ENCODE peak calls at places on chromosomes 5 and 9, in six cellular contexts. C is GM23338, Y is H1, W is HCT116, N is endothelial cell of umbilical vein, A is K562. B is an unnamed sample.

GRCh38 chr9:123316053-123316718 is 39.8 kb upstream of the CRB2 start:
- DNase-seq in A (no peak), N (no peak), Y (no peak), W (no peak), C (no peak), B (no peak)

GRCh38 chr5:101878190-101878589 is 417.9 kb downstream of the SLCO4C1 start:
- DNase-seq in Y (no peak), A (no peak), N (no peak), C (no peak), W (no peak), B (no peak)

GRCh38 chr5:130471-131175 is 38.7 kb downstream of the PLEKHG4B start:
- DNase-seq in A (no peak), W (no peak), C (peak), Y (no peak), N (no peak), B (no peak)

GRCh38 chr9:128819716-128820664 is 1.7 kb downstream of the ENDOG start:
- DNase-seq in C (no peak), N (no peak), W (no peak), A (peak), Y (no peak), B (peak)

GRCh38 chr9:126509718-126510117 is 104.0 kb upstream of the LMX1B start:
- DNase-seq in N (no peak), W (no peak), C (no peak), A (no peak), Y (no peak), B (no peak)

GRCh38 chr9:24464321-24464951 is 81.3 kb downstream of the IZUMO3 start:
- DNase-seq in W (no peak), C (peak), N (peak), Y (peak), A (no peak), B (no peak)

GRCh38 chr5:151319334-151319733 is 15.8 kb upstream of the SLC36A3 start:
- DNase-seq in A (no peak), C (peak), N (no peak), W (peak), Y (no peak), B (no peak)

GRCh38 chr9:11319477-11320060 is 706.8 kb upstream of the PTPRD start:
- DNase-seq in A (no peak), Y (no peak), C (peak), W (no peak), N (peak), B (no peak)

GRCh38 chr9:68802525-68803015 is 97.5 kb downstream of the PIP5K1B start:
- DNase-seq in C (no peak), A (no peak), Y (no peak), W (no peak), N (no peak), B (no peak)

GRCh38 chr5:174337276-174338203 is 292.0 kb downstream of the NSG2 start:
- DNase-seq in W (no peak), N (no peak), C (no peak), Y (no peak), A (no peak), B (no peak)

GRCh38 chr5:175728316-175728715 is 70.4 kb downstream of the HRH2 start:
- DNase-seq in C (no peak), A (no peak), W (no peak), N (no peak), Y (no peak), B (no peak)

GRCh38 chr5:64331597-64332277 is 166.1 kb downstream of the RNF180 start:
- DNase-seq in A (no peak), W (no peak), Y (no peak), C (no peak), N (no peak), B (no peak)

GRCh38 chr5:84290161-84290560 is 94.5 kb downstream of the EDIL3 start:
- DNase-seq in W (no peak), A (no peak), N (no peak), C (no peak), Y (no peak), B (no peak)

GRCh38 chr5:84242286-84242685 is 142.4 kb downstream of the EDIL3 start:
- DNase-seq in A (no peak), C (no peak), W (no peak), N (no peak), Y (no peak), B (no peak)

GRCh38 chr5:159220206-159220605 is 10.9 kb upstream of the RNF145 start:
- DNase-seq in Y (no peak), W (no peak), C (no peak), A (no peak), N (no peak), B (no peak)

GRCh38 chr9:89606567-89607311 is 1.9 kb downstream of the GADD45G start:
- DNase-seq in N (peak), Y (no peak), A (peak), W (no peak), C (peak), B (no peak)

DNA sequence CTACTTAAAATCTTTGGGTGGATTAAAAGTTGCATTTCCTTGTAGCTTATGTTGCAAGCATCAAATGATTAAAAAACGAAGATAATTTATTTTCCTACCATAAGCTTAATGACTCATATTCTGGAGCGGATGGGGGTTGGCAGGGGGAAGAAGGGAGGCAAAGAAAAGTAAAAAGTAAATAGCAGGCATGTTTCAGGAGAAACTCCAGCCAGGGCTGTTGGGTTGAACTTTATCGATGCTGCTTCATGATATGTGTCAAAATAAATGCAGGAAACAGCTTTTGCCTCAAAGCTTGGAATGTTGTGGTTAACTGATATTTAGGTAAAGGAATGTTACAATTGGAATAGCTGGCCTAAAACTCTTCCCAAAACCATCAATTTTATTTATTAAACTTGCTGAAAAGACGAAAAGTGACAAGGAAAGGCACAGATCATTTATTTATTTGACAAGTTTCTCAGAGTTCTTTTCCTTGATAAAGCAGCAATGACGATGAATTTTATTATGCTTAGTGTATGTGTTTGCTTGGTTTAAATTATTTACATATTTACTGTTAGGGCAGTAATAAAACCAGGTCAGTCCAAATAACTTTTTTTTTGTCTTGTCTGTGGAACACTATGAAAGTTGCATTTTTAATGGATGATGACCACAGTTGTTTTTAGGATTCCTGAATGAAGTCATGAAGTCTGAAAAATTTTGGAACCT is 177.9 kb downstream of the PCSK1 start:
- DNase-seq in Y (no peak), A (no peak), C (no peak), N (peak), W (no peak), B (no peak)
- TF ChIP-seq POLR2AphosphoS5 in Y (no peak), A (no peak), C (no peak), N (peak), W (no peak), B (no peak)

DNA sequence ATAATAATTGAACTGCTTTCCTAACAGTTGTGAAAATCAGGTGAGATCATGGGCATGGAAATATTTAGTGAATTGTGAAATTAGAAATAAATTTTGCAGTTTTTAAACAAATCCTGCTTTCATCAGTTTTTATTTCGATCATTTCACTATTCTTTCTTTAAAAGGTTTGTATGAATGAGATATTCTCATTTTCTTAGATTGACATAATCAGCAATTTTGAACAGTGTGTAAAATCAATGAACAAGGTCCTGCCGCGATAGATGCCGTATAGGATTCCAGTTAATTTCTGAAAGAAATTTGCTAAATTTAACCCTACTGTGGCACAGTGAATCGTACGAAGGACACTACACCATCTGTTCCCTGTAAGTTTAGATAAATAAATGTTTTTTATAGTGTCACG is 7.5 kb downstream of the RAD23B start:
- DNase-seq in A (no peak), W (no peak), Y (no peak), N (no peak), C (no peak), B (no peak)
- TF ChIP-seq EZH2 in A (no peak), W (no peak), Y (no peak), N (no peak), C (no peak), B (no peak)

GRCh38 chr5:103561670-103562069 is 919 bp downstream of the NUDT12 start:
- DNase-seq in Y (no peak), C (no peak), N (no peak), W (no peak), A (peak), B (no peak)

GRCh38 chr5:103565711-103566110 is 3.1 kb upstream of the NUDT12 start:
- DNase-seq in N (no peak), W (no peak), C (no peak), Y (no peak), A (no peak), B (no peak)

GRCh38 chr5:103562084-103562452 is 521 bp downstream of the NUDT12 start:
- DNase-seq in W (no peak), A (no peak), Y (no peak), N (no peak), C (peak), B (no peak)

GRCh38 chr5:103560826-103561225 is 1.8 kb downstream of the NUDT12 start:
- DNase-seq in Y (no peak), A (no peak), W (no peak), N (no peak), C (no peak), B (no peak)

DNA sequence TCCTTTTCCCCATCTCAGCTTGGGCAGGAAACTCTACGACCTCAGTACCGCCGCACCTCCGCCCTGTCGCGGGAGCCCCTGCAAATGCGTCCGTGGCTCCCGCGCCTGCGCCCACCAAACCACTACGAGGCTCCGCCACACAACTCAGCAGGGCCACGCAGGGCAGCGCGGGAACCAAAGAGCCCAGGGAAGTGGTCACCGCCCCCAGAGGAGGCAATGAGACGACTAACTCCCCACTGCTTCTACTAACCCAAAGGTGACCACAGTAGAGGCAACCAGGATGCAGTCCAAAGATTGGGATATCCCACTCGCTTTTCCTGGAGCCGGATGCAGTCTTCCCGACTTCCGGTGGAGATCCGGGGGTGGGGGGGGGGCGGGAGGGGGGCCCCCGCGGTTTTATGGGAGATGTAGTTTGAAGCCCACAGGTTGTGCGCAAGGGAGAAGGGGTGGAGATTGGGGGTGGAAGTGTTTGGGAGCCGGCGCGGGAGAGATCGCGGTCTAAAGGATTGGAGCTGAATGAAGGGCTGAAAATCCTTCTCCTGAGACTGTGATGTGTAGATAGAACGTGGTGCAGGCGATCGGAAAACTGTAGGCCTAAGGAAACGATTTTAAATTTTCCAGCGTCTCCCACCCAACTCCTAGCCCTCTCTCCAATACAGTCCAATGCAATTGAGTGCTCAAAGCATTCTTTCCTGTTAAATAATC is at the start of gene NUDT12:
- DNase-seq in N (peak), Y (peak), C (peak), A (peak), W (peak), B (peak)
- TF ChIP-seq POLR2AphosphoS5 in N (peak), Y (peak), C (peak), A (peak), W (peak), B (peak)

GRCh38 chr5:147234825-147235635 is at the start of gene STK32A:
- DNase-seq in Y (peak), C (peak), W (no peak), N (peak), A (no peak), B (no peak)
- TF ChIP-seq EZH2 in Y (no peak), C (no peak), W (no peak), N (no peak), A (no peak), B (no peak)

GRCh38 chr5:132479812-132480441 is 10.6 kb downstream of the IRF1 start:
- DNase-seq in A (no peak), N (no peak), Y (no peak), W (no peak), C (no peak), B (no peak)
- TF ChIP-seq POLR2AphosphoS5 in A (no peak), N (no peak), Y (no peak), W (no peak), C (no peak), B (no peak)

DNA sequence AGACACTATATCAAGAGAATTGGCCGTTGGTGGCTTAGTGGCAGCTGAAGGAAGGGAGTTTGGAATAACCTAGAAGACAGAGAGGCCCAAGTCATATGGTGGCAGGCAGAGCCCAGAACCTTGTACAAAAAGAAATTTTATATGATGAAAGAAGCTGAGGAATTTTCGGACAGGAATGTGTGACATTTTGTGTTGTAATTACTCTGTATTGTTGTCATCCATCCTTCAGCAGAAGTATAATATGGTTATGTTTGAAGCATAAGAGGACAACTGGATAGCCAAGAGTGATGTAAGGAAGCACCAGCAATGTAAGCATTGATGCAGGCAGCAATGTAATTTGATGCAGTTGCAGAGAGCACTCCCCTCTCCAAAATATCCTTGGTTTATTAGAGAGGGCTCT is 19.1 kb upstream of the SNX2 start:
- DNase-seq in W (no peak), N (no peak), A (no peak), Y (no peak), C (no peak), B (no peak)
- TF ChIP-seq EZH2 in W (no peak), N (no peak), A (no peak), Y (no peak), C (no peak), B (no peak)

GRCh38 chr9:4277531-4277991 is 22.3 kb downstream of the GLIS3 start:
- DNase-seq in W (no peak), Y (no peak), N (peak), C (peak), A (no peak), B (no peak)
- TF ChIP-seq POLR2AphosphoS5 in W (no peak), Y (no peak), N (no peak), C (no peak), A (no peak), B (no peak)

GRCh38 chr5:132559661-132560060 is 2.9 kb downstream of the RAD50 start:
- DNase-seq in A (no peak), N (no peak), C (no peak), Y (no peak), W (no peak), B (no peak)

GRCh38 chr5:132561601-132562000 is 4.8 kb downstream of the RAD50 start:
- DNase-seq in C (no peak), N (no peak), A (no peak), W (no peak), Y (no peak), B (no peak)

GRCh38 chr5:132557425-132557805 is 638 bp downstream of the RAD50 start:
- DNase-seq in N (peak), W (peak), A (peak), C (peak), Y (no peak), B (no peak)

GRCh38 chr5:132556511-132557424 is at the start of gene RAD50:
- DNase-seq in C (peak), N (peak), W (peak), A (peak), Y (peak), B (peak)
- TF ChIP-seq EZH2 in C (no peak), N (no peak), W (no peak), A (no peak), Y (no peak), B (no peak)

GRCh38 chr9:121741198-121741918 is 89.9 kb downstream of the DAB2IP start:
- DNase-seq in W (no peak), A (no peak), C (peak), N (peak), Y (no peak), B (no peak)
- TF ChIP-seq POLR2AphosphoS5 in W (no peak), A (no peak), C (no peak), N (no peak), Y (no peak), B (no peak)

DNA sequence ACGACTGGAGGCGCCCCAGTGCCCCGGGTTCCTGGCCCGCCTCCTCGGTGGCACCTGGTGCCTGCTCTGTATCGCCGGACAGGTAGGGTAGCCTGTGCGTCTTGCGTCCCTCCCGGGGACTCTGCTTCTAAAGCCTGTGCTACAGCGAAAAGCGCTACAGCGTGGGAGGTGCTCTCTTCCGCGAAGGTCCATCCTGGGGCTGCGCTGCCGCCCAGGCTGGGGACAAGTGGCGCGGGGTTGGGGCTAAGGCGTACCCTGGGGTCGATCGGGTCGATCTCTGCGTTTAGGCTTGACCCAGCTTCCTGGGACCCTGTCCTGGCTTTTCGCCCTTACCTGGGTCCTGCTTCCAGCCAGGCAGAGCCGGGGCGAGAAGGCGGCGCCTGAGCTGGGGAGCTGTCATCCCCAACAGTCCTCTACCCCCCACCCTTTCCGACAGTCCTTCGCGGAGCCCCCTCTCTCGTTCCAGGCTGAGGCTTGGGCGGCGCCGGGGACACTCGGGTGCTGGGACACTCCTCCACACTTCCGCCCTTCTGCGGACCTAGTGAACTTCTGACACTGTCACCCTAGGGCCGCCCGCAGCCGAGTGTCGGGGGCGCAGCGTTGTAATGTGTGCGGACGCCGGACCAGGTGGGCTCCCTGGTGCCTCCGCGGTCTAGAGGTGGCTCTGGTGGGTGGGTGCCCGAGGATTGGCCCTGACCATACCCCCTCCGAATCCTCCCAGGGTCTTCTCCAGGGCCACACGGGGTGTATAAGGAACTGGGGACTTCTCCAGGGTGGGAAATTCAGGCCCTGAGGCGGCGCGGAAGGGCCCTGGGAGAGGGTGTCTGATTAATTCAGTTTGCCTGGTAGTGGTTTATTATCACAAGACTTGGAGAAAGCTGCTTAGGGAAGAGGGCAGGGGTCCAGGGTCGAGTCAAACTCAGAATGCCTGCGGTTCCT is 328.2 kb downstream of the SH3GL2 start:
- DNase-seq in A (no peak), W (no peak), N (no peak), Y (peak), C (peak), B (no peak)
- TF ChIP-seq EZH2 in A (no peak), W (no peak), N (peak), Y (peak), C (no peak), B (no peak)

B was measured in SK-N-MC.